ENCODE peak calls at places on chromosomes 12 and 14, in eight cellular contexts. U is psoas muscle, S is HL-60, K is mammary epithelial cell, A is substantia nigra, L is tibial nerve, G is neuronal stem cell, Z is right cardiac atrium. R is an unnamed sample.

GRCh38 chr14:91624757-91625156 is 107.1 kb downstream of the CATSPERB start:
- DNase-seq in S (no peak), L (no peak), K (no peak), A (no peak), Z (no peak), G (no peak), U (no peak), R (no peak)

GRCh38 chr12:100741084-100741711 is 53.4 kb upstream of the ANO4 start:
- DNase-seq in U (no peak), A (no peak), K (peak), S (no peak), L (no peak), Z (no peak), G (no peak), R (no peak)

GRCh38 chr12:18422849-18423248 is 161.5 kb downstream of the PIK3C2G start:
- DNase-seq in G (no peak), S (no peak), K (peak), U (no peak), A (no peak), Z (no peak), L (no peak), R (no peak)

GRCh38 chr14:92846162-92846897 is 52.2 kb downstream of the GOLGA5 start:
- DNase-seq in K (peak), U (no peak), Z (no peak), A (no peak), G (no peak), L (no peak), S (peak), R (no peak)

GRCh38 chr14:68251766-68252100 is 432.2 kb downstream of the RAD51B start:
- DNase-seq in S (no peak), U (no peak), A (no peak), Z (no peak), K (no peak), L (no peak), G (no peak), R (no peak)

GRCh38 chr12:107411792-107412535 is 273.6 kb upstream of the PWP1 start:
- DNase-seq in L (no peak), U (no peak), G (no peak), S (no peak), Z (no peak), K (peak), A (no peak), R (no peak)

GRCh38 chr12:62466018-62466595 is 519 bp upstream of the MON2 start:
- DNase-seq in G (no peak), U (peak), Z (no peak), K (peak), A (peak), L (no peak), S (no peak), R (no peak)

GRCh38 chr12:29783773-29784666 is at the start of gene TMTC1:
- DNase-seq in G (peak), Z (peak), K (peak), A (peak), S (peak), U (peak), L (peak), R (no peak)

GRCh38 chr12:79138872-79139271 is 274.3 kb downstream of the SYT1 start:
- DNase-seq in S (no peak), Z (no peak), K (no peak), A (no peak), L (no peak), U (no peak), G (no peak), R (no peak)

GRCh38 chr14:99803106-99803437 is 9.9 kb downstream of the EML1 start:
- DNase-seq in A (no peak), U (no peak), Z (no peak), G (no peak), K (no peak), L (no peak), S (no peak), R (no peak)

GRCh38 chr12:97640826-97641225 is 178.2 kb downstream of the RMST start:
- DNase-seq in K (peak), A (no peak), U (no peak), S (no peak), L (no peak), G (no peak), Z (no peak), R (no peak)

GRCh38 chr14:74955229-74955999 is at the start of gene PGF:
- DNase-seq in K (peak), L (peak), S (no peak), U (peak), G (peak), Z (peak), A (peak), R (no peak)

GRCh38 chr12:123897221-123897620 is 75.4 kb downstream of the CCDC92 start:
- DNase-seq in K (peak), Z (no peak), S (no peak), A (no peak), L (no peak), G (no peak), U (no peak), R (no peak)

GRCh38 chr14:59028476-59029202 is 159.8 kb upstream of the DAAM1 start:
- DNase-seq in U (peak), K (peak), Z (peak), L (no peak), S (peak), A (peak), G (peak), R (no peak)

GRCh38 chr14:57390806-57391562 is 598 bp downstream of the NAA30 start:
- DNase-seq in L (no peak), U (peak), A (peak), Z (peak), S (peak), K (peak), G (peak), R (peak)

GRCh38 chr14:24398943-24399801 is at the start of gene NYNRIN:
- DNase-seq in U (peak), K (no peak), Z (peak), G (peak), A (no peak), L (no peak), S (no peak), R (no peak)

GRCh38 chr12:51923506-51924365 is 16.4 kb downstream of the ACVRL1 start:
- DNase-seq in U (peak), L (peak), S (no peak), G (no peak), Z (peak), A (peak), K (no peak), R (no peak)

GRCh38 chr14:32039401-32039800 is 37.7 kb upstream of the ARHGAP5 start:
- DNase-seq in Z (no peak), L (no peak), A (no peak), S (no peak), K (no peak), G (no peak), U (no peak), R (no peak)

GRCh38 chr12:7612851-7613250 is 52.9 kb downstream of the APOBEC1 start:
- DNase-seq in S (no peak), A (no peak), Z (no peak), L (no peak), K (no peak), G (no peak), U (no peak), R (no peak)

GRCh38 chr12:7609051-7609450 is 56.7 kb downstream of the APOBEC1 start:
- DNase-seq in S (no peak), G (no peak), L (no peak), Z (no peak), A (no peak), K (no peak), U (no peak), R (no peak)

GRCh38 chr12:7609480-7609879 is 56.2 kb downstream of the APOBEC1 start:
- DNase-seq in A (no peak), K (peak), G (no peak), S (no peak), Z (no peak), U (no peak), L (no peak), R (no peak)

GRCh38 chr12:7605900-7606465 is 59.7 kb downstream of the APOBEC1 start:
- DNase-seq in U (no peak), Z (no peak), G (no peak), A (no peak), K (no peak), L (no peak), S (no peak), R (no peak)

GRCh38 chr12:7608184-7608911 is 57.4 kb downstream of the APOBEC1 start:
- DNase-seq in S (no peak), L (no peak), K (peak), Z (no peak), A (no peak), U (no peak), G (no peak), R (no peak)
- H3K27ac ChIP-seq in S (no peak), L (no peak), K (no peak), Z (no peak), A (no peak), U (no peak), G (no peak), R (no peak)

GRCh38 chr14:55157080-55157479 is 28.0 kb downstream of the LGALS3 start:
- DNase-seq in K (no peak), G (no peak), L (no peak), S (no peak), A (no peak), Z (no peak), U (no peak), R (no peak)

GRCh38 chr14:55146425-55146824 is 17.4 kb downstream of the LGALS3 start:
- DNase-seq in Z (no peak), G (no peak), S (no peak), L (no peak), A (no peak), K (no peak), U (no peak), R (no peak)

GRCh38 chr14:55151601-55152000 is 22.5 kb downstream of the LGALS3 start:
- DNase-seq in Z (no peak), S (no peak), K (no peak), G (no peak), L (no peak), U (no peak), A (no peak), R (no peak)

GRCh38 chr14:55153951-55154350 is 24.9 kb downstream of the LGALS3 start:
- DNase-seq in A (no peak), U (no peak), L (no peak), S (no peak), K (no peak), Z (no peak), G (no peak), R (no peak)

GRCh38 chr14:55152052-55152753 is 23.2 kb downstream of the LGALS3 start:
- DNase-seq in A (no peak), S (no peak), U (no peak), L (no peak), K (no peak), Z (no peak), G (no peak), R (no peak)
- H3K27ac ChIP-seq in A (no peak), S (no peak), U (no peak), L (no peak), K (no peak), Z (no peak), G (no peak), R (no peak)

DNA sequence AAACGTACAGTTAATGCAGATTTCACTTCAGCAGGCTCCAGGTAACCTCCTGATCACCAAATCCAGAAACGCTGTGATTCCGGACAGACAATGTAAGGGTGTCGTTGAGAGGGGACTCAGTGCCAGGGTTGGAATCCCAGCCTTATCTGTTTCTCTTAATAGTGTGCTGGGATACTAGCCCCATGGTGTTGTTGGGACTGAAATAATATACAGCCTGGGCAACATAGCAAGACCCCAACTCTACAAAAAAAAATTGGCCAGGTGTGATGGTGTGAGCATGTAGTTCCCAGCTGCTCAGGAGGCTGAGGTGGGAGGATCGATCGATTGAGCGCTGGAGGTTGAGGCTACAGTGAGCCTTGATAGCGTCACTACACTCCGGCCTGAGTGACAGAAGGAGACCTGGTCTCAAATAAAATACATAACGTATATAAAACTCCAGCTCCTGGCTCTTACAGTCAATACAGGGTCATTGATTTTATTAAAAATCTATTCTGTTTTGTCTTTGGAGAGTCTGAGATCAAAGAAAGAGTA is 1.3 kb downstream of the PEBP1 start:
- DNase-seq in G (no peak), A (no peak), Z (no peak), U (no peak), K (no peak), S (no peak), L (no peak), R (no peak)
- H3K27ac ChIP-seq in G (no peak), A (peak), Z (peak), U (peak), K (peak), S (peak), L (peak), R (peak)

DNA sequence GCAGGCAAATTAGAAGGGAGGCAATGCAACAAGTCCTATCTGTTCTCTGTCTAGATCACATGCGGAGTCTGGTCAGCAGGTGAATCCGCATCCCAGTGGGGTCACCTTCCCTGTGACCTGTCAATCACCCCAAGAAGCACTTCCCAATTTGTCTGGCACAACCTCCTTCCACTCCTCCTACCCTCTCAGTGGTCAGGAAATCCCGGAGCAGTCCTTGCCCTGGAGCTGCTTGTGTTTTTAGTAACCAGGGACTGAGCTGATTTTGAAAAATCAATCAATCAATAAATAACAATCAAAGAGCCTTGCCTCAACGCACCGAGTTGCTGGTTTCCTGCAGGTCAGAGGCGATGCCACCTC is 572 bp upstream of the ACSS3 start:
- DNase-seq in A (no peak), L (no peak), S (no peak), U (peak), G (peak), K (no peak), Z (peak), R (no peak)
- H3K27ac ChIP-seq in A (no peak), L (peak), S (no peak), U (peak), G (no peak), K (no peak), Z (peak), R (peak)

DNA sequence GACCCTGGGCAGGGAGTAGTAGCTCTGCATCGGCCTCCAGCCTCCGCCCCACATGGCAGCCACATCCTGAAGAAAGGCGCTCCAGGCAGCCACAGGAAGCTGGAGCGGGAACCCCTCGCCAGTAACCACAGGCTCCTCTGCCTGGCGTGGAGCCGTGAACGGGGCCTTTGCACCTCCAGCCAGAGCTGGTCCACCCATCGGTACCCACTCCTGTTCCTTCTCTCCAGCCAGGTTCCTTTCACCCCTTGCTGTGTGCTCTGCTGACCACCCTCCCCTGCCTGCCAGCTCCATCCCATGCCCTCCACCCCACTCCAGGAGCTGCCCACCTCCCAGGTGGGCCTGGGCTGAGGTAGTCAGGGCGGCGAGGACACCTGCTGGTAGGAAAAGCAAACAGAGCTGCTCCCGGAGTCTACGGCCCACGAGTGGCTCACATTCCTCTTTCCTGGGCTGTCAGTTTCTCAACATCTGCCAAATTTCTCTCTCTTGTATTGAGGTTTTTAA is 2.7 kb downstream of the TGFB3 start:
- DNase-seq in L (no peak), K (no peak), S (no peak), Z (peak), G (no peak), U (no peak), A (no peak), R (no peak)
- H3K27ac ChIP-seq in L (no peak), K (no peak), S (no peak), Z (no peak), G (no peak), U (peak), A (peak), R (no peak)

R was measured in esophagus squamous epithelium.